ENCODE peak calls at places on chromosomes 5 and 9, in six cellular contexts. M is fibroblast of mammary gland, V is HFFc6, G is tibial artery, A is fibroblast of lung, R is upper lobe of right lung. O is an unnamed sample.

GRCh38 chr9:71620806-71621205 is 147.5 kb downstream of the CEMIP2 start:
- DNase-seq in M (no peak), V (no peak), G (no peak), A (peak; percentile 7), R (no peak), O (no peak)

GRCh38 chr9:127444921-127445850 is 6.0 kb downstream of the RPL12 start:
- DNase-seq in M (peak; percentile 76), V (peak; percentile 13), G (no peak), A (peak; percentile 49), R (no peak), O (no peak)

GRCh38 chr5:128084228-128085167 is 932 bp downstream of the SLC12A2 start:
- DNase-seq in M (peak; percentile 28), V (peak; percentile 2), G (peak; percentile 70), A (peak; percentile 52), R (peak; percentile 75), O (peak; percentile 4)

GRCh38 chr9:127724012-127724411 is 8.1 kb downstream of the TTC16 start:
- DNase-seq in M (no peak), V (no peak), G (no peak), A (no peak), R (no peak), O (no peak)

GRCh38 chr5:138354387-138354786 is 1.9 kb downstream of the KDM3B start:
- DNase-seq in M (no peak), V (no peak), G (no peak), A (no peak), R (no peak), O (no peak)

GRCh38 chr9:81526587-81526986 is 162.8 kb downstream of the TLE1 start:
- DNase-seq in M (peak; percentile 78), V (peak; percentile 45), G (no peak), A (peak; percentile 85), R (no peak), O (no peak)

GRCh38 chr5:5613261-5613990 is 190.9 kb downstream of the ICE1 start:
- DNase-seq in M (no peak), V (no peak), G (no peak), A (no peak), R (no peak), O (no peak)

GRCh38 chr5:173753307-173754168 is 134.6 kb upstream of the CPEB4 start:
- DNase-seq in M (peak; percentile 15), V (no peak), G (no peak), A (no peak), R (peak; percentile 73), O (no peak)

GRCh38 chr5:140734354-140734753 is 34.1 kb downstream of the ZMAT2 start:
- DNase-seq in M (peak; percentile 21), V (no peak), G (no peak), A (no peak), R (no peak), O (peak; percentile 18)

GRCh38 chr5:43019615-43020293 is 20.4 kb downstream of the ANXA2R start:
- DNase-seq in M (peak; percentile 75), V (peak; percentile 50), G (no peak), A (peak; percentile 91), R (peak; percentile 77), O (peak; percentile 89)

GRCh38 chr5:172418847-172419810 is 35.2 kb downstream of the SH3PXD2B start:
- DNase-seq in M (peak; percentile 77), V (no peak), G (no peak), A (no peak), R (no peak), O (no peak)

GRCh38 chr5:142211013-142211412 is 102.4 kb downstream of the NDFIP1 start:
- DNase-seq in M (no peak), V (no peak), G (no peak), A (no peak), R (no peak), O (no peak)

GRCh38 chr9:15873573-15874177 is 320.8 kb downstream of the CCDC171 start:
- DNase-seq in M (peak; percentile 87), V (peak; percentile 53), G (no peak), A (peak; percentile 59), R (no peak), O (peak; percentile 67)

GRCh38 chr5:107384256-107384655 is 286.5 kb downstream of the EFNA5 start:
- DNase-seq in M (no peak), V (no peak), G (no peak), A (no peak), R (no peak), O (no peak)

GRCh38 chr9:86668488-86668887 is 278.8 kb downstream of the GAS1 start:
- DNase-seq in M (peak; percentile 53), V (no peak), G (no peak), A (no peak), R (no peak), O (no peak)

GRCh38 chr5:151156732-151157402 is 712 bp downstream of the ANXA6 start:
- DNase-seq in M (peak; percentile 15), V (no peak), G (no peak), A (peak; percentile 35), R (no peak), O (peak; percentile 31)

GRCh38 chr9:1708215-1708614 is 306.9 kb upstream of the SMARCA2 start:
- DNase-seq in M (no peak), V (no peak), G (no peak), A (no peak), R (no peak), O (no peak)

GRCh38 chr5:113804264-113804663 is 290.8 kb downstream of the YTHDC2 start:
- DNase-seq in M (no peak), V (peak; percentile 7), G (no peak), A (peak; percentile 3), R (no peak), O (no peak)

GRCh38 chr5:81242906-81243436 is 9.8 kb downstream of the CKMT2 start:
- DNase-seq in M (no peak), V (no peak), G (peak; percentile 67), A (no peak), R (no peak), O (no peak)

GRCh38 chr5:124111886-124112285 is 599.9 kb downstream of the CSNK1G3 start:
- DNase-seq in M (peak; percentile 50), V (no peak), G (no peak), A (peak; percentile 20), R (no peak), O (no peak)

GRCh38 chr9:407255-407654 is 192.6 kb downstream of the DOCK8 start:
- DNase-seq in M (no peak), V (no peak), G (no peak), A (no peak), R (no peak), O (no peak)

GRCh38 chr5:153713913-153714312 is 223.4 kb downstream of the GRIA1 start:
- DNase-seq in M (no peak), V (no peak), G (no peak), A (peak; percentile 18), R (no peak), O (no peak)

GRCh38 chr5:54563083-54563761 is 45.7 kb downstream of the SNX18 start:
- DNase-seq in M (no peak), V (no peak), G (no peak), A (no peak), R (no peak), O (no peak)

GRCh38 chr9:35650341-35651158 is at the start of gene SIT1:
- DNase-seq in M (no peak), V (no peak), G (peak; percentile 66), A (no peak), R (no peak), O (no peak)

GRCh38 chr9:137271696-137272076 is 5.8 kb upstream of the TOR4A start:
- DNase-seq in M (no peak), V (no peak), G (no peak), A (no peak), R (no peak), O (no peak)

GRCh38 chr5:91312698-91313097 is 70.4 kb downstream of the ARRDC3 start:
- DNase-seq in M (no peak), V (no peak), G (no peak), A (peak; percentile 29), R (no peak), O (no peak)

GRCh38 chr5:80245986-80246781 is 9.7 kb downstream of the SERINC5 start:
- DNase-seq in M (peak; percentile 48), V (peak; percentile 16), G (no peak), A (peak; percentile 74), R (no peak), O (no peak)

GRCh38 chr9:76638001-76638400 is 126.2 kb upstream of the PCA3 start:
- DNase-seq in M (no peak), V (no peak), G (no peak), A (peak; percentile 25), R (no peak), O (no peak)

GRCh38 chr9:76629205-76629990 is 134.8 kb upstream of the PCA3 start:
- DNase-seq in M (no peak), V (no peak), G (no peak), A (peak; percentile 28), R (no peak), O (no peak)

GRCh38 chr9:76630916-76631315 is 133.3 kb upstream of the PCA3 start:
- DNase-seq in M (no peak), V (no peak), G (no peak), A (no peak), R (no peak), O (no peak)

GRCh38 chr9:76637426-76637825 is 126.8 kb upstream of the PCA3 start:
- DNase-seq in M (no peak), V (no peak), G (no peak), A (no peak), R (no peak), O (no peak)

GRCh38 chr9:76634356-76635054 is 129.7 kb upstream of the PCA3 start:
- DNase-seq in M (peak; percentile 79), V (peak; percentile 22), G (no peak), A (peak; percentile 86), R (no peak), O (no peak)
- TF ChIP-seq CTCF in M (no peak), V (no peak), G (no peak), A (no peak), R (no peak), O (no peak)

GRCh38 chr5:111075520-111075919 is 4.0 kb downstream of the TSLP start:
- DNase-seq in M (peak; percentile 97), V (peak; percentile 75), G (no peak), A (peak; percentile 96), R (no peak), O (peak; percentile 56)

GRCh38 chr5:111074244-111074643 is 2.7 kb downstream of the TSLP start:
- DNase-seq in M (no peak), V (no peak), G (no peak), A (no peak), R (no peak), O (no peak)

GRCh38 chr5:111070272-111071134 is 1.0 kb upstream of the TSLP start:
- DNase-seq in M (peak; percentile 30), V (peak; percentile 10), G (peak; percentile 63), A (peak; percentile 41), R (peak; percentile 71), O (peak; percentile 33)

GRCh38 chr5:111071413-111071812 is at the start of gene TSLP:
- DNase-seq in M (no peak), V (no peak), G (no peak), A (no peak), R (no peak), O (no peak)

GRCh38 chr5:111072949-111073682 is 1.6 kb downstream of the TSLP start:
- DNase-seq in M (peak; percentile 20), V (no peak), G (peak; percentile 76), A (peak; percentile 29), R (peak; percentile 85), O (peak; percentile 85)
- TF ChIP-seq CTCF in M (no peak), V (no peak), G (no peak), A (peak; percentile 32), R (no peak), O (no peak)

GRCh38 chr9:21075484-21075883 is 2.3 kb downstream of the IFNB1 start:
- DNase-seq in M (no peak), V (no peak), G (no peak), A (no peak), R (no peak), O (no peak)
- TF ChIP-seq CTCF in M (no peak), V (peak; percentile 29), G (no peak), A (no peak), R (no peak), O (no peak)

GRCh38 chr5:72412283-72413055 is 92.3 kb downstream of the PTCD2 start:
- DNase-seq in M (peak; percentile 27), V (peak; percentile 84), G (no peak), A (peak; percentile 76), R (no peak), O (no peak)
- TF ChIP-seq CTCF in M (peak; percentile 13), V (peak; percentile 72), G (no peak), A (no peak), R (no peak), O (no peak)

O was measured in A673.